ENCODE peak calls at places on chromosomes 4 and X, in ten cellular contexts. Y is tibial nerve, T is sigmoid colon, K is upper lobe of left lung, B is heart right ventricle, S is upper lobe of right lung, A is neuronal stem cell, H is ovary, D is Panc1, N is MM.1S. F is an unnamed sample.

GRCh38 chr4:113435893-113436292 is 325.6 kb downstream of the CAMK2D start:
- DNase-seq in Y (peak), T (peak), K (no peak), B (peak), S (no peak), A (no peak), H (peak), D (no peak), N (no peak), F (peak)

GRCh38 chr4:18050448-18050847 is 28.9 kb upstream of the LCORL start:
- DNase-seq in Y (no peak), T (no peak), K (no peak), B (no peak), S (no peak), A (no peak), H (no peak), D (no peak), N (no peak), F (no peak)

GRCh38 chr4:88693792-88694191 is 3.8 kb downstream of the NAP1L5 start:
- DNase-seq in Y (no peak), T (no peak), K (no peak), B (no peak), S (no peak), A (no peak), H (no peak), D (no peak), N (no peak), F (no peak)

GRCh38 chr4:167234388-167234881 is at the start of gene SPOCK3:
- DNase-seq in Y (no peak), T (no peak), K (peak), B (peak), S (peak), A (peak), H (peak), D (no peak), N (peak), F (peak)

GRCh38 chr4:111066447-111066846 is 443.6 kb upstream of the PITX2 start:
- DNase-seq in Y (no peak), T (no peak), K (no peak), B (no peak), S (no peak), A (no peak), H (no peak), D (no peak), N (no peak), F (no peak)

GRCh38 chr4:54586343-54586953 is 71.3 kb upstream of the KIT start:
- DNase-seq in Y (no peak), T (no peak), K (no peak), B (no peak), S (no peak), A (no peak), H (no peak), D (no peak), N (no peak), F (peak)

GRCh38 chr4:138898282-138898681 is 117.3 kb upstream of the NOCT start:
- DNase-seq in Y (no peak), T (no peak), K (no peak), B (no peak), S (no peak), A (no peak), H (no peak), D (no peak), N (no peak), F (no peak)

GRCh38 chrX:70480660-70481018 is 36.0 kb downstream of the DLG3 start:
- DNase-seq in Y (no peak), T (no peak), K (no peak), B (peak), S (no peak), A (no peak), H (no peak), D (no peak), N (no peak), F (no peak)

GRCh38 chrX:131854586-131854985 is 168.5 kb upstream of the STK26 start:
- DNase-seq in Y (no peak), T (no peak), K (no peak), B (no peak), S (no peak), A (no peak), H (no peak), D (no peak), N (no peak), F (peak)

GRCh38 chr4:76504613-76505465 is 69.8 kb downstream of the SHROOM3 start:
- DNase-seq in Y (peak), T (no peak), K (no peak), B (no peak), S (no peak), A (no peak), H (no peak), D (no peak), N (peak), F (peak)

GRCh38 chrX:129741880-129742758 is 3.3 kb downstream of the XPNPEP2 start:
- DNase-seq in Y (no peak), T (peak), K (no peak), B (peak), S (no peak), A (peak), H (no peak), D (no peak), N (no peak), F (no peak)

GRCh38 chrX:118496763-118497079 is 1.1 kb downstream of the DOCK11 start:
- DNase-seq in Y (no peak), T (no peak), K (no peak), B (no peak), S (no peak), A (no peak), H (no peak), D (no peak), N (no peak), F (no peak)

GRCh38 chrX:100410083-100410590 is at the start of gene PCDH19:
- DNase-seq in Y (peak), T (peak), K (no peak), B (peak), S (peak), A (no peak), H (peak), D (no peak), N (peak), F (peak)

GRCh38 chr4:80948161-80948560 is 82.3 kb upstream of the BMP3 start:
- DNase-seq in Y (no peak), T (no peak), K (no peak), B (no peak), S (no peak), A (no peak), H (no peak), D (no peak), N (no peak), F (no peak)

GRCh38 chr4:92334716-92335350 is 31.1 kb downstream of the GRID2 start:
- DNase-seq in Y (no peak), T (no peak), K (no peak), B (peak), S (no peak), A (no peak), H (no peak), D (no peak), N (no peak), F (no peak)

GRCh38 chrX:154046262-154046771 is 26.6 kb upstream of the IRAK1 start:
- DNase-seq in Y (peak), T (peak), K (no peak), B (peak), S (no peak), A (no peak), H (peak), D (no peak), N (no peak), F (no peak)

GRCh38 chrX:10722804-10723364 is 102.5 kb upstream of the MID1 start:
- DNase-seq in Y (peak), T (peak), K (peak), B (peak), S (no peak), A (peak), H (peak), D (no peak), N (peak), F (peak)

GRCh38 chr4:6280365-6280996 is 10.8 kb downstream of the WFS1 start:
- DNase-seq in Y (no peak), T (no peak), K (no peak), B (no peak), S (no peak), A (no peak), H (no peak), D (no peak), N (no peak), F (peak)
- H3K27ac ChIP-seq in Y (no peak), T (no peak), K (peak), B (no peak), S (no peak), A (no peak), H (peak), D (no peak), N (no peak), F (no peak)

GRCh38 chr4:142418697-142419096 is 427.4 kb downstream of the INPP4B start:
- DNase-seq in Y (no peak), T (no peak), K (no peak), B (no peak), S (no peak), A (no peak), H (no peak), D (no peak), N (no peak), F (no peak)

GRCh38 chr4:142414336-142414945 is 431.7 kb downstream of the INPP4B start:
- DNase-seq in Y (no peak), T (no peak), K (no peak), B (no peak), S (no peak), A (no peak), H (no peak), D (no peak), N (no peak), F (no peak)

GRCh38 chr4:142416121-142416520 is 430.0 kb downstream of the INPP4B start:
- DNase-seq in Y (no peak), T (no peak), K (no peak), B (no peak), S (no peak), A (no peak), H (no peak), D (no peak), N (no peak), F (no peak)

GRCh38 chr4:142419712-142420111 is 426.4 kb downstream of the INPP4B start:
- DNase-seq in Y (no peak), T (no peak), K (no peak), B (no peak), S (no peak), A (no peak), H (no peak), D (no peak), N (no peak), F (no peak)

GRCh38 chr4:142416711-142417275 is 429.3 kb downstream of the INPP4B start:
- DNase-seq in Y (no peak), T (no peak), K (no peak), B (no peak), S (no peak), A (no peak), H (no peak), D (no peak), N (no peak), F (peak)
- H3K27ac ChIP-seq in Y (no peak), T (no peak), K (no peak), B (no peak), S (no peak), A (no peak), H (no peak), D (no peak), N (no peak), F (peak)

GRCh38 chrX:103685396-103685795 is 1.1 kb downstream of the MORF4L2 start:
- DNase-seq in Y (no peak), T (no peak), K (no peak), B (no peak), S (no peak), A (no peak), H (no peak), D (no peak), N (no peak), F (no peak)

GRCh38 chrX:103678199-103678993 is 8.1 kb downstream of the MORF4L2 start:
- DNase-seq in Y (no peak), T (no peak), K (no peak), B (no peak), S (no peak), A (no peak), H (no peak), D (no peak), N (no peak), F (peak)

GRCh38 chrX:103686199-103687072 is at the start of gene MORF4L2:
- DNase-seq in Y (peak), T (peak), K (peak), B (peak), S (peak), A (peak), H (peak), D (peak), N (peak), F (peak)

GRCh38 chrX:103687073-103687695 is 685 bp upstream of the MORF4L2 start:
- DNase-seq in Y (peak), T (peak), K (peak), B (peak), S (peak), A (peak), H (peak), D (no peak), N (peak), F (peak)

GRCh38 chrX:103681443-103681842 is 5.1 kb downstream of the MORF4L2 start:
- DNase-seq in Y (no peak), T (no peak), K (no peak), B (no peak), S (no peak), A (no peak), H (no peak), D (no peak), N (no peak), F (no peak)
- H3K27ac ChIP-seq in Y (no peak), T (no peak), K (no peak), B (no peak), S (no peak), A (no peak), H (no peak), D (no peak), N (no peak), F (no peak)

GRCh38 chr4:83224502-83225197 is 59.9 kb downstream of the COQ2 start:
- DNase-seq in Y (no peak), T (no peak), K (no peak), B (no peak), S (no peak), A (no peak), H (no peak), D (no peak), N (no peak), F (no peak)
- H3K27ac ChIP-seq in Y (no peak), T (no peak), K (no peak), B (no peak), S (no peak), A (no peak), H (no peak), D (no peak), N (no peak), F (no peak)

GRCh38 chr4:123953556-123953955 is 557.0 kb downstream of the SPRY1 start:
- DNase-seq in Y (no peak), T (no peak), K (no peak), B (no peak), S (no peak), A (no peak), H (no peak), D (no peak), N (no peak), F (no peak)
- H3K27ac ChIP-seq in Y (no peak), T (no peak), K (no peak), B (no peak), S (no peak), A (no peak), H (no peak), D (no peak), N (no peak), F (no peak)

GRCh38 chr4:106353786-106354185 is 14.8 kb downstream of the GIMD1 start:
- DNase-seq in Y (no peak), T (no peak), K (no peak), B (no peak), S (no peak), A (no peak), H (no peak), D (no peak), N (no peak), F (no peak)

GRCh38 chr4:106362426-106362825 is 6.2 kb downstream of the GIMD1 start:
- DNase-seq in Y (no peak), T (no peak), K (no peak), B (no peak), S (no peak), A (no peak), H (no peak), D (no peak), N (no peak), F (no peak)

GRCh38 chr4:106355193-106355592 is 13.4 kb downstream of the GIMD1 start:
- DNase-seq in Y (no peak), T (no peak), K (no peak), B (peak), S (no peak), A (no peak), H (peak), D (no peak), N (no peak), F (no peak)

GRCh38 chr4:106358899-106359298 is 9.7 kb downstream of the GIMD1 start:
- DNase-seq in Y (no peak), T (no peak), K (no peak), B (no peak), S (no peak), A (no peak), H (no peak), D (no peak), N (no peak), F (peak)
- H3K27ac ChIP-seq in Y (no peak), T (no peak), K (no peak), B (no peak), S (no peak), A (no peak), H (no peak), D (no peak), N (no peak), F (no peak)

GRCh38 chr4:5921074-5921473 is 28.2 kb upstream of the CRMP1 start:
- DNase-seq in Y (no peak), T (no peak), K (no peak), B (no peak), S (no peak), A (no peak), H (no peak), D (no peak), N (no peak), F (peak)

GRCh38 chr4:5923306-5923830 is 30.5 kb upstream of the CRMP1 start:
- DNase-seq in Y (no peak), T (no peak), K (no peak), B (no peak), S (no peak), A (no peak), H (no peak), D (no peak), N (no peak), F (no peak)

GRCh38 chr4:5921981-5922380 is 29.1 kb upstream of the CRMP1 start:
- DNase-seq in Y (no peak), T (no peak), K (no peak), B (no peak), S (no peak), A (no peak), H (no peak), D (no peak), N (no peak), F (no peak)

GRCh38 chr4:5921578-5921977 is 28.7 kb upstream of the CRMP1 start:
- DNase-seq in Y (no peak), T (no peak), K (no peak), B (no peak), S (no peak), A (no peak), H (no peak), D (no peak), N (no peak), F (no peak)

DNA sequence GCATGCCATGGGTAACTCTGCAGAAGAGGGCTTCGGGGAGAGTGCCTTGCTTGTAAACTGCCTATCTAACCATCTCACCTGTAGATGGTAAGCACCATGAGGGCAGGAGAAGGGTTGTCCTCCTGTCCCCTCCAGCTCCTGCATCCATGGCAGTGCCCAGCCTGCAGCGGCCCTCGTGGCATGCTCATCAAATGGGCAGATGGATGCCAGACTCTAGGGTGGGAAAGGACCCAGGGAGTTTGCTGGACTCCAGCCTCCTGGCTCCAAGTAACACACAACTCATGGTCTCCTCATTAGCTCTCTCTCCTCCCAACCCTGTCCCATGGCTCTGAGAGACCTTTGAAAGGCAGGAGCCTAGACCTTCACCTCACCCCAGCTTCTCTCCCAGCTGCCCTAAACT is 29.7 kb upstream of the CRMP1 start:
- DNase-seq in Y (no peak), T (no peak), K (no peak), B (no peak), S (no peak), A (no peak), H (no peak), D (no peak), N (no peak), F (no peak)
- H3K27ac ChIP-seq in Y (no peak), T (no peak), K (no peak), B (no peak), S (no peak), A (no peak), H (no peak), D (no peak), N (no peak), F (no peak)

DNA sequence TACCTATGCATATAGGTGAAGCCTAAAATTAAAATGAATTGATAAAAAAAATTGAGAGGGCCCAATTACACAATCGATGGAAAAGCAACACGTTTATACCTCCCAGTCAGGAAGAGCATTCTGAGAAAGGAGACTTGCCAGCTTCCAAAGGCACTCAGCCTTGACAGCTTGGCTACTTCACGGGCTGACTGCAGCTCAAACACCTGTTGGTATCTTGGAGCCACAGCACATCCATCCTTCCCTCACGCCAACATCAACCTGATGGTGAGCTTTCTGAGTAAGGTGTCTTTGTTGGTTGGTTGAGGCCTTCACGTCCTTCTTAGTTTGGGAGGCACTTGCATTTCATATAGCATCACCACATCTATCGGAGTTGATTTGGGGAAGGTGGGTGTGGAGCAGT is 598.9 kb upstream of the DIPK2B start:
- DNase-seq in Y (no peak), T (no peak), K (no peak), B (no peak), S (no peak), A (no peak), H (no peak), D (no peak), N (no peak), F (no peak)
- H3K27ac ChIP-seq in Y (no peak), T (no peak), K (no peak), B (no peak), S (no peak), A (no peak), H (no peak), D (peak), N (no peak), F (peak)

F was measured in PC-3.